ENCODE peak calls at places on chromosome 5, in six cellular contexts. S is amniotic stem cell; J is mammary epithelial cell; W is stimulated activated CD4-positive, alpha-beta T cell treated with anti-CD3 and anti-CD28 coated beads, Interleukin-1b, Interleukin-23, amount 100 ng/mL, for 24 hours; T is Kasumi-1; U is stimulated activated CD8-positive, alpha-beta memory T cell treated with anti-CD3 and anti-CD28 coated beads, Interleukin-15, amount 100 ng/mL, for 1 hour. L is an unnamed sample.

GRCh38 chr5:72244862-72245371 is 75.1 kb downstream of the MRPS27 start:
- DNase-seq in W (no peak), J (no peak), U (no peak), S (no peak), T (peak), L (peak)

GRCh38 chr5:125409101-125409495 is 662.7 kb upstream of the ZNF608 start:
- DNase-seq in S (no peak), W (no peak), J (no peak), T (no peak), U (no peak), L (no peak)

GRCh38 chr5:74579215-74579614 is 61.3 kb downstream of the ENC1 start:
- DNase-seq in W (peak), S (no peak), U (peak), T (peak), J (peak), L (no peak)

GRCh38 chr5:67921004-67921601 is 294.5 kb upstream of the PIK3R1 start:
- DNase-seq in S (no peak), W (no peak), T (no peak), U (no peak), J (no peak), L (no peak)

GRCh38 chr5:110063640-110064592 is 374.2 kb downstream of the MAN2A1 start:
- DNase-seq in J (peak), T (peak), W (no peak), U (no peak), S (no peak), L (no peak)

GRCh38 chr5:127229185-127229889 is 61.3 kb upstream of the MEGF10 start:
- DNase-seq in J (peak), S (peak), W (peak), T (peak), U (peak), L (peak)

GRCh38 chr5:76082790-76083554 is at the start of gene SV2C:
- DNase-seq in J (peak), W (no peak), S (no peak), T (peak), U (no peak), L (peak)

GRCh38 chr5:53360811-53361210 is 119.6 kb upstream of the FST start:
- DNase-seq in S (peak), W (no peak), U (no peak), J (peak), T (no peak), L (no peak)

GRCh38 chr5:55407059-55407684 is 99.4 kb downstream of the MTREX start:
- DNase-seq in T (peak), W (no peak), J (peak), U (no peak), S (peak), L (peak)

GRCh38 chr5:157336423-157336744 is 70.5 kb downstream of the CYFIP2 start:
- DNase-seq in U (no peak), T (no peak), W (no peak), S (no peak), J (no peak), L (no peak)

GRCh38 chr5:141412853-141413539 is at the start of gene PCDHGA10:
- DNase-seq in U (peak), S (peak), J (peak), W (peak), T (peak), L (peak)

GRCh38 chr5:91126448-91126847 is 256.7 kb downstream of the ARRDC3 start:
- DNase-seq in U (no peak), W (no peak), J (no peak), S (peak), T (no peak), L (no peak)

GRCh38 chr5:52878671-52879070 is 91.0 kb downstream of the ITGA1 start:
- DNase-seq in J (peak), U (no peak), S (no peak), W (no peak), T (no peak), L (no peak)

GRCh38 chr5:154714271-154714986 is 40.7 kb upstream of the LARP1 start:
- DNase-seq in S (no peak), W (no peak), T (no peak), U (no peak), J (peak), L (peak)

GRCh38 chr5:128536861-128537305 is 1.2 kb downstream of the FBN2 start:
- DNase-seq in S (no peak), T (no peak), U (no peak), J (no peak), W (no peak), L (no peak)

GRCh38 chr5:73295447-73295846 is 122.5 kb downstream of the TMEM174 start:
- DNase-seq in W (no peak), S (no peak), T (no peak), U (no peak), J (no peak), L (no peak)

GRCh38 chr5:41246376-41246775 is 33.0 kb upstream of the C6 start:
- DNase-seq in W (no peak), T (no peak), S (peak), U (no peak), J (peak), L (no peak)

GRCh38 chr5:80114856-80115255 is 79.7 kb downstream of the THBS4 start:
- DNase-seq in J (no peak), T (no peak), W (no peak), U (no peak), S (no peak), L (no peak)

GRCh38 chr5:32541241-32541640 is 44.1 kb upstream of the SUB1 start:
- DNase-seq in S (no peak), T (no peak), W (no peak), J (no peak), U (no peak), L (no peak)

GRCh38 chr5:143613329-143613728 is 198.6 kb upstream of the HMHB1 start:
- DNase-seq in U (no peak), J (no peak), W (no peak), S (no peak), T (no peak), L (no peak)

GRCh38 chr5:126481243-126481642 is 58.0 kb downstream of the GRAMD2B start:
- DNase-seq in U (no peak), S (no peak), T (no peak), J (no peak), W (no peak), L (no peak)

GRCh38 chr5:174307656-174308271 is 262.3 kb downstream of the NSG2 start:
- DNase-seq in S (no peak), T (no peak), W (no peak), J (no peak), U (no peak), L (peak)

GRCh38 chr5:157540707-157541451 is 34.7 kb downstream of the ADAM19 start:
- DNase-seq in J (peak), U (no peak), T (no peak), S (no peak), W (no peak), L (no peak)

GRCh38 chr5:73861313-73861978 is 235.4 kb downstream of the ARHGEF28 start:
- DNase-seq in T (no peak), W (no peak), J (no peak), S (no peak), U (no peak), L (no peak)

GRCh38 chr5:33944543-33945132 is 8.5 kb downstream of the RXFP3 start:
- DNase-seq in J (no peak), U (no peak), S (no peak), W (no peak), T (no peak), L (no peak)

GRCh38 chr5:62371409-62371808 is 32.3 kb downstream of the DIMT1 start:
- DNase-seq in J (peak), U (no peak), S (no peak), T (no peak), W (no peak), L (no peak)

GRCh38 chr5:85453026-85453349 is 1068.3 kb upstream of the EDIL3 start:
- DNase-seq in S (no peak), J (no peak), W (no peak), U (no peak), T (no peak), L (no peak)

GRCh38 chr5:29982446-29982845 is 1211.0 kb upstream of the CDH6 start:
- DNase-seq in W (no peak), U (no peak), J (no peak), S (no peak), T (no peak), L (no peak)

GRCh38 chr5:12095808-12096281 is 191.6 kb upstream of the CTNND2 start:
- DNase-seq in W (no peak), U (no peak), S (no peak), T (no peak), J (no peak), L (no peak)

GRCh38 chr5:97528941-97529340 is 345.9 kb upstream of the RIOK2 start:
- DNase-seq in T (no peak), J (no peak), W (no peak), U (no peak), S (no peak), L (no peak)

GRCh38 chr5:127042593-127042992 is 12.2 kb upstream of the MARCHF3 start:
- DNase-seq in U (no peak), T (peak), S (no peak), W (no peak), J (no peak), L (no peak)

GRCh38 chr5:157252741-157253465 is 13.0 kb upstream of the CYFIP2 start:
- DNase-seq in W (no peak), S (no peak), J (no peak), U (peak), T (no peak), L (no peak)

GRCh38 chr5:115343855-115344254 is 47.4 kb upstream of the CCDC112 start:
- DNase-seq in U (no peak), J (peak), T (no peak), W (no peak), S (peak), L (no peak)

GRCh38 chr5:96235008-96235910 is 197.8 kb downstream of the PCSK1 start:
- DNase-seq in U (no peak), T (no peak), W (no peak), J (no peak), S (no peak), L (no peak)